ENCODE peak calls at places on chromosomes 4 and X, in six cellular contexts. One of them, this sample, is unnamed.

GRCh38 chr4:53962516-53963225 is 101.7 kb downstream of the CHIC2 start:
- DNase-seq in Ammon's horn: peak; percentile 8
- DNase-seq in T-helper 2 cell: no peak
- DNase-seq in activated CD8-positive, alpha-beta memory T cell treated with anti-CD3 and anti-CD28 coated beads, Interleukin-2, amount 10 ng/mL, durations not matched to agents 7 days and 5 days: no peak
- DNase-seq in NCI-H510A treated with DMSO at 0.1 percent for 48 hours: no peak
- DNase-seq in fibroblast of lung: peak; percentile 96
- DNase-seq in this sample: no peak

GRCh38 chr4:146975535-146975934 is 29.9 kb upstream of the TTC29 start:
- DNase-seq in T-helper 2 cell: no peak
- DNase-seq in activated CD8-positive, alpha-beta memory T cell treated with anti-CD3 and anti-CD28 coated beads, Interleukin-2, amount 10 ng/mL, durations not matched to agents 7 days and 5 days: no peak
- DNase-seq in NCI-H510A treated with DMSO at 0.1 percent for 48 hours: peak; percentile 53
- DNase-seq in Ammon's horn: no peak
- DNase-seq in fibroblast of lung: no peak
- DNase-seq in this sample: no peak

GRCh38 chr4:110907801-110908313 is 285.0 kb upstream of the PITX2 start:
- DNase-seq in NCI-H510A treated with DMSO at 0.1 percent for 48 hours: no peak
- DNase-seq in Ammon's horn: no peak
- DNase-seq in activated CD8-positive, alpha-beta memory T cell treated with anti-CD3 and anti-CD28 coated beads, Interleukin-2, amount 10 ng/mL, durations not matched to agents 7 days and 5 days: no peak
- DNase-seq in fibroblast of lung: no peak
- DNase-seq in T-helper 2 cell: no peak
- DNase-seq in this sample: no peak

GRCh38 chrX:69232945-69233344 is 67.7 kb upstream of the PJA1 start:
- DNase-seq in Ammon's horn: no peak
- DNase-seq in activated CD8-positive, alpha-beta memory T cell treated with anti-CD3 and anti-CD28 coated beads, Interleukin-2, amount 10 ng/mL, durations not matched to agents 7 days and 5 days: no peak
- DNase-seq in T-helper 2 cell: no peak
- DNase-seq in fibroblast of lung: no peak
- DNase-seq in NCI-H510A treated with DMSO at 0.1 percent for 48 hours: no peak
- DNase-seq in this sample: peak; percentile 2

GRCh38 chr4:3037957-3038451 is 36.3 kb downstream of the HTT-AS start:
- DNase-seq in activated CD8-positive, alpha-beta memory T cell treated with anti-CD3 and anti-CD28 coated beads, Interleukin-2, amount 10 ng/mL, durations not matched to agents 7 days and 5 days: no peak
- DNase-seq in fibroblast of lung: no peak
- DNase-seq in NCI-H510A treated with DMSO at 0.1 percent for 48 hours: no peak
- DNase-seq in T-helper 2 cell: no peak
- DNase-seq in Ammon's horn: no peak
- DNase-seq in this sample: no peak

GRCh38 chr4:153713840-153714239 is 29.8 kb downstream of the TLR2 start:
- DNase-seq in NCI-H510A treated with DMSO at 0.1 percent for 48 hours: no peak
- DNase-seq in T-helper 2 cell: no peak
- DNase-seq in activated CD8-positive, alpha-beta memory T cell treated with anti-CD3 and anti-CD28 coated beads, Interleukin-2, amount 10 ng/mL, durations not matched to agents 7 days and 5 days: no peak
- DNase-seq in Ammon's horn: no peak
- DNase-seq in fibroblast of lung: peak; percentile 49
- DNase-seq in this sample: no peak

GRCh38 chr4:119683518-119683917 is 54.9 kb upstream of the PDE5A start:
- DNase-seq in NCI-H510A treated with DMSO at 0.1 percent for 48 hours: no peak
- DNase-seq in Ammon's horn: no peak
- DNase-seq in activated CD8-positive, alpha-beta memory T cell treated with anti-CD3 and anti-CD28 coated beads, Interleukin-2, amount 10 ng/mL, durations not matched to agents 7 days and 5 days: no peak
- DNase-seq in fibroblast of lung: peak; percentile 87
- DNase-seq in T-helper 2 cell: no peak
- DNase-seq in this sample: no peak

GRCh38 chrX:20026278-20026677 is 35.4 kb upstream of the BCLAF3 start:
- DNase-seq in fibroblast of lung: peak; percentile 48
- DNase-seq in NCI-H510A treated with DMSO at 0.1 percent for 48 hours: no peak
- DNase-seq in activated CD8-positive, alpha-beta memory T cell treated with anti-CD3 and anti-CD28 coated beads, Interleukin-2, amount 10 ng/mL, durations not matched to agents 7 days and 5 days: no peak
- DNase-seq in T-helper 2 cell: no peak
- DNase-seq in Ammon's horn: no peak
- DNase-seq in this sample: no peak

GRCh38 chrX:69133561-69134542 is 31.4 kb downstream of the PJA1 start:
- DNase-seq in NCI-H510A treated with DMSO at 0.1 percent for 48 hours: no peak
- DNase-seq in Ammon's horn: peak; percentile 12
- DNase-seq in T-helper 2 cell: no peak
- DNase-seq in fibroblast of lung: peak; percentile 77
- DNase-seq in activated CD8-positive, alpha-beta memory T cell treated with anti-CD3 and anti-CD28 coated beads, Interleukin-2, amount 10 ng/mL, durations not matched to agents 7 days and 5 days: no peak
- DNase-seq in this sample: no peak

This sample was measured in NCI-H345.